ENCODE peak calls at places on chromosomes 2 and 18, in five cellular contexts. One of them, this sample, is unnamed.

GRCh38 chr2:122692400-122693083 is 937.1 kb downstream of the TSN start:
- DNase-seq in stimulated activated CD8-positive, alpha-beta memory T cell treated with anti-CD3 and anti-CD28 coated beads, Interleukin-12 subunit alpha, Interleukin-12 subunit beta, amount 100 ng/mL, for 1 hour: no peak
- DNase-seq in H54: no peak
- DNase-seq in gastrocnemius medialis: no peak
- DNase-seq in stromal cell of bone marrow: no peak
- DNase-seq in this sample: no peak

GRCh38 chr2:189854956-189855355 is 70.7 kb downstream of the PMS1 start:
- DNase-seq in stimulated activated CD8-positive, alpha-beta memory T cell treated with anti-CD3 and anti-CD28 coated beads, Interleukin-12 subunit alpha, Interleukin-12 subunit beta, amount 100 ng/mL, for 1 hour: no peak
- DNase-seq in H54: no peak
- DNase-seq in gastrocnemius medialis: no peak
- DNase-seq in stromal cell of bone marrow: no peak
- DNase-seq in this sample: no peak

GRCh38 chr2:226638576-226638975 is 161.0 kb downstream of the IRS1 start:
- DNase-seq in stimulated activated CD8-positive, alpha-beta memory T cell treated with anti-CD3 and anti-CD28 coated beads, Interleukin-12 subunit alpha, Interleukin-12 subunit beta, amount 100 ng/mL, for 1 hour: no peak
- DNase-seq in H54: no peak
- DNase-seq in gastrocnemius medialis: no peak
- DNase-seq in stromal cell of bone marrow: no peak
- DNase-seq in this sample: no peak

GRCh38 chr18:9643549-9643948 is 29.2 kb upstream of the PPP4R1 start:
- DNase-seq in stimulated activated CD8-positive, alpha-beta memory T cell treated with anti-CD3 and anti-CD28 coated beads, Interleukin-12 subunit alpha, Interleukin-12 subunit beta, amount 100 ng/mL, for 1 hour: no peak
- DNase-seq in H54: peak
- DNase-seq in gastrocnemius medialis: no peak
- DNase-seq in stromal cell of bone marrow: peak
- DNase-seq in this sample: peak

GRCh38 chr2:29921560-29921915 is at the start of gene ALK:
- DNase-seq in stimulated activated CD8-positive, alpha-beta memory T cell treated with anti-CD3 and anti-CD28 coated beads, Interleukin-12 subunit alpha, Interleukin-12 subunit beta, amount 100 ng/mL, for 1 hour: no peak
- DNase-seq in H54: no peak
- DNase-seq in gastrocnemius medialis: peak
- DNase-seq in stromal cell of bone marrow: peak
- DNase-seq in this sample: peak

GRCh38 chr2:216130346-216130951 is 21.3 kb downstream of the XRCC5 start:
- DNase-seq in stimulated activated CD8-positive, alpha-beta memory T cell treated with anti-CD3 and anti-CD28 coated beads, Interleukin-12 subunit alpha, Interleukin-12 subunit beta, amount 100 ng/mL, for 1 hour: no peak
- DNase-seq in H54: no peak
- DNase-seq in gastrocnemius medialis: no peak
- DNase-seq in stromal cell of bone marrow: no peak
- DNase-seq in this sample: no peak

GRCh38 chr2:225337183-225337582 is 62.3 kb upstream of the NYAP2 start:
- DNase-seq in stimulated activated CD8-positive, alpha-beta memory T cell treated with anti-CD3 and anti-CD28 coated beads, Interleukin-12 subunit alpha, Interleukin-12 subunit beta, amount 100 ng/mL, for 1 hour: no peak
- DNase-seq in H54: no peak
- DNase-seq in gastrocnemius medialis: no peak
- DNase-seq in stromal cell of bone marrow: peak
- DNase-seq in this sample: no peak

GRCh38 chr18:48066225-48066652 is 135.8 kb upstream of the SMAD2 start:
- DNase-seq in stimulated activated CD8-positive, alpha-beta memory T cell treated with anti-CD3 and anti-CD28 coated beads, Interleukin-12 subunit alpha, Interleukin-12 subunit beta, amount 100 ng/mL, for 1 hour: no peak
- DNase-seq in H54: no peak
- DNase-seq in gastrocnemius medialis: no peak
- DNase-seq in stromal cell of bone marrow: no peak
- DNase-seq in this sample: no peak

GRCh38 chr18:6270791-6271216 is 143.9 kb downstream of the L3MBTL4 start:
- DNase-seq in stimulated activated CD8-positive, alpha-beta memory T cell treated with anti-CD3 and anti-CD28 coated beads, Interleukin-12 subunit alpha, Interleukin-12 subunit beta, amount 100 ng/mL, for 1 hour: no peak
- DNase-seq in H54: no peak
- DNase-seq in gastrocnemius medialis: no peak
- DNase-seq in stromal cell of bone marrow: no peak
- DNase-seq in this sample: no peak

GRCh38 chr2:136168605-136169210 is 50.8 kb upstream of the CXCR4 start:
- DNase-seq in stimulated activated CD8-positive, alpha-beta memory T cell treated with anti-CD3 and anti-CD28 coated beads, Interleukin-12 subunit alpha, Interleukin-12 subunit beta, amount 100 ng/mL, for 1 hour: no peak
- DNase-seq in H54: no peak
- DNase-seq in gastrocnemius medialis: no peak
- DNase-seq in stromal cell of bone marrow: no peak
- DNase-seq in this sample: no peak

GRCh38 chr2:237624565-237624964 is 2.8 kb upstream of the LRRFIP1 start:
- DNase-seq in stimulated activated CD8-positive, alpha-beta memory T cell treated with anti-CD3 and anti-CD28 coated beads, Interleukin-12 subunit alpha, Interleukin-12 subunit beta, amount 100 ng/mL, for 1 hour: no peak
- DNase-seq in H54: no peak
- DNase-seq in gastrocnemius medialis: no peak
- DNase-seq in stromal cell of bone marrow: no peak
- DNase-seq in this sample: no peak

GRCh38 chr18:75691483-75691882 is 264.0 kb upstream of the SMIM21 start:
- DNase-seq in stimulated activated CD8-positive, alpha-beta memory T cell treated with anti-CD3 and anti-CD28 coated beads, Interleukin-12 subunit alpha, Interleukin-12 subunit beta, amount 100 ng/mL, for 1 hour: no peak
- DNase-seq in H54: no peak
- DNase-seq in gastrocnemius medialis: no peak
- DNase-seq in stromal cell of bone marrow: no peak
- DNase-seq in this sample: no peak

GRCh38 chr2:73970850-73971471 is 13.7 kb upstream of the TET3 start:
- DNase-seq in stimulated activated CD8-positive, alpha-beta memory T cell treated with anti-CD3 and anti-CD28 coated beads, Interleukin-12 subunit alpha, Interleukin-12 subunit beta, amount 100 ng/mL, for 1 hour: no peak
- DNase-seq in H54: no peak
- DNase-seq in gastrocnemius medialis: peak
- DNase-seq in stromal cell of bone marrow: no peak
- DNase-seq in this sample: no peak

GRCh38 chr2:39839261-39839848 is 60.3 kb upstream of the THUMPD2 start:
- DNase-seq in stimulated activated CD8-positive, alpha-beta memory T cell treated with anti-CD3 and anti-CD28 coated beads, Interleukin-12 subunit alpha, Interleukin-12 subunit beta, amount 100 ng/mL, for 1 hour: no peak
- DNase-seq in H54: no peak
- DNase-seq in gastrocnemius medialis: no peak
- DNase-seq in stromal cell of bone marrow: no peak
- DNase-seq in this sample: no peak

GRCh38 chr18:45839415-45840395 is 14.2 kb downstream of the SIGLEC15 start:
- DNase-seq in stimulated activated CD8-positive, alpha-beta memory T cell treated with anti-CD3 and anti-CD28 coated beads, Interleukin-12 subunit alpha, Interleukin-12 subunit beta, amount 100 ng/mL, for 1 hour: no peak
- DNase-seq in H54: no peak
- DNase-seq in gastrocnemius medialis: no peak
- DNase-seq in stromal cell of bone marrow: peak
- DNase-seq in this sample: peak

GRCh38 chr2:145265244-145265643 is 745.3 kb upstream of the ZEB2 start:
- DNase-seq in stimulated activated CD8-positive, alpha-beta memory T cell treated with anti-CD3 and anti-CD28 coated beads, Interleukin-12 subunit alpha, Interleukin-12 subunit beta, amount 100 ng/mL, for 1 hour: no peak
- DNase-seq in H54: no peak
- DNase-seq in gastrocnemius medialis: no peak
- DNase-seq in stromal cell of bone marrow: no peak
- DNase-seq in this sample: no peak

GRCh38 chr2:20577495-20578235 is 73.2 kb downstream of the HS1BP3 start:
- DNase-seq in stimulated activated CD8-positive, alpha-beta memory T cell treated with anti-CD3 and anti-CD28 coated beads, Interleukin-12 subunit alpha, Interleukin-12 subunit beta, amount 100 ng/mL, for 1 hour: no peak
- DNase-seq in H54: peak
- DNase-seq in gastrocnemius medialis: peak
- DNase-seq in stromal cell of bone marrow: no peak
- DNase-seq in this sample: no peak

GRCh38 chr2:7704296-7704865 is 787.2 kb downstream of the RNF144A start:
- DNase-seq in stimulated activated CD8-positive, alpha-beta memory T cell treated with anti-CD3 and anti-CD28 coated beads, Interleukin-12 subunit alpha, Interleukin-12 subunit beta, amount 100 ng/mL, for 1 hour: no peak
- DNase-seq in H54: no peak
- DNase-seq in gastrocnemius medialis: no peak
- DNase-seq in stromal cell of bone marrow: no peak
- DNase-seq in this sample: no peak

GRCh38 chr2:239956818-239957261 is 68.3 kb downstream of the NDUFA10 start:
- DNase-seq in stimulated activated CD8-positive, alpha-beta memory T cell treated with anti-CD3 and anti-CD28 coated beads, Interleukin-12 subunit alpha, Interleukin-12 subunit beta, amount 100 ng/mL, for 1 hour: no peak
- DNase-seq in H54: no peak
- DNase-seq in gastrocnemius medialis: peak
- DNase-seq in stromal cell of bone marrow: no peak
- DNase-seq in this sample: no peak